ENCODE peak calls at places on chromosomes 7 and 10, in seven cellular contexts. I is astrocyte of the spinal cord; C is activated CD4-positive, alpha-beta T cell treated with anti-CD3 and anti-CD28 coated beads, Interleukin-2, amount 50 U/mL, for 24 hours; N is erythroblast; V is A172; Y is ovary; G is activated T-helper 1 cell treated with anti-CD3 and anti-CD28 coated beads, Interleukin-2, amount 50 U/mL, for 16 hours. X is an unnamed sample.

GRCh38 chr7:91263359-91264082 is 712 bp upstream of the FZD1 start:
- DNase-seq in N (peak), I (no peak), G (no peak), V (no peak), Y (peak), C (no peak), X (no peak)

GRCh38 chr7:12802070-12802469 is 114.6 kb downstream of the ARL4A start:
- DNase-seq in C (no peak), G (no peak), N (peak), Y (no peak), V (peak), I (no peak), X (no peak)

GRCh38 chr7:73612598-73613269 is 11.6 kb downstream of the MLXIPL start:
- DNase-seq in V (peak), I (peak), G (no peak), N (peak), C (no peak), Y (no peak), X (no peak)

GRCh38 chr7:77538186-77538907 is 1.3 kb downstream of the PTPN12 start:
- DNase-seq in V (peak), I (peak), Y (peak), N (peak), G (no peak), C (no peak), X (peak)

GRCh38 chr7:22718200-22718711 is 8.7 kb upstream of the IL6 start:
- DNase-seq in V (peak), N (no peak), C (no peak), G (no peak), I (peak), Y (no peak), X (no peak)

GRCh38 chr10:47152861-47153349 is 147.1 kb upstream of the GDF10 start:
- DNase-seq in G (no peak), C (no peak), N (no peak), Y (no peak), V (peak), I (no peak), X (no peak)

GRCh38 chr7:55030314-55030713 is 11.5 kb downstream of the EGFR start:
- DNase-seq in Y (no peak), N (no peak), I (no peak), G (no peak), V (no peak), C (no peak), X (no peak)

GRCh38 chr7:27779873-27780272 is 39.9 kb downstream of the TAX1BP1 start:
- DNase-seq in V (no peak), C (no peak), I (no peak), Y (no peak), G (no peak), N (no peak), X (no peak)

GRCh38 chr7:110856704-110857103 is 234.2 kb upstream of the LRRN3 start:
- DNase-seq in G (no peak), Y (no peak), V (no peak), I (peak), N (no peak), C (no peak), X (no peak)

GRCh38 chr10:118501171-118501570 is 94.3 kb downstream of the PRLHR start:
- DNase-seq in G (no peak), V (no peak), Y (no peak), N (no peak), C (no peak), I (no peak), X (no peak)

GRCh38 chr7:54960517-54960916 is 58.3 kb upstream of the EGFR start:
- DNase-seq in I (peak), C (no peak), V (peak), G (no peak), N (no peak), Y (no peak), X (no peak)

GRCh38 chr10:98331888-98332287 is 63.9 kb upstream of the LOXL4 start:
- DNase-seq in G (no peak), V (peak), C (no peak), N (peak), Y (no peak), I (no peak), X (no peak)

GRCh38 chr7:3065724-3066143 is 22.1 kb upstream of the CARD11 start:
- DNase-seq in Y (no peak), N (peak), I (peak), G (peak), C (peak), V (peak), X (no peak)

GRCh38 chr7:38506756-38507155 is 124.4 kb downstream of the AMPH start:
- DNase-seq in I (peak), G (no peak), V (peak), C (no peak), Y (no peak), N (no peak), X (no peak)

GRCh38 chr10:108901766-108902365 is 1021.4 kb downstream of the XPNPEP1 start:
- DNase-seq in I (no peak), V (no peak), G (no peak), Y (no peak), N (no peak), C (no peak), X (no peak)

GRCh38 chr7:90396420-90396819 is 6.8 kb upstream of the CLDN12 start:
- DNase-seq in N (no peak), G (no peak), Y (no peak), C (no peak), V (no peak), I (no peak), X (no peak)

GRCh38 chr10:127833804-127834203 is 58.9 kb downstream of the CLRN3 start:
- DNase-seq in Y (no peak), I (no peak), V (no peak), G (no peak), C (no peak), N (no peak), X (no peak)

GRCh38 chr10:99329238-99329890 is at the start of gene CNNM1:
- DNase-seq in C (peak), I (no peak), V (no peak), N (peak), Y (peak), G (no peak), X (peak)

GRCh38 chr10:86553213-86553612 is 31.6 kb upstream of the WAPL start:
- DNase-seq in Y (no peak), N (no peak), C (no peak), G (no peak), V (peak), I (no peak), X (no peak)

GRCh38 chr10:18567343-18567856 is 84.0 kb downstream of the NSUN6 start:
- DNase-seq in C (no peak), G (no peak), N (no peak), V (no peak), Y (no peak), I (no peak), X (no peak)

GRCh38 chr10:58701398-58702135 is 188.9 kb downstream of the BICC1 start:
- DNase-seq in G (no peak), V (no peak), C (no peak), I (peak), N (no peak), Y (no peak), X (no peak)

GRCh38 chr10:71213127-71213616 is 802 bp downstream of the UNC5B start:
- DNase-seq in C (no peak), Y (peak), V (peak), I (peak), N (no peak), G (no peak), X (no peak)

GRCh38 chr7:7641129-7641663 is 644 bp downstream of the UMAD1 start:
- DNase-seq in I (no peak), V (no peak), N (no peak), G (no peak), C (peak), Y (peak), X (no peak)

GRCh38 chr7:94061316-94061715 is 57.2 kb upstream of the BET1 start:
- DNase-seq in Y (no peak), N (no peak), V (no peak), G (no peak), C (no peak), I (no peak), X (no peak)

GRCh38 chr10:73812662-73813061 is 1.3 kb upstream of the NDST2 start:
- DNase-seq in N (no peak), G (no peak), Y (no peak), C (no peak), V (no peak), I (no peak), X (no peak)

GRCh38 chr7:157615852-157616251 is 279.0 kb downstream of the DNAJB6 start:
- DNase-seq in N (no peak), G (no peak), C (no peak), Y (no peak), V (no peak), I (no peak), X (no peak)

X was measured in mesothelial cell of epicardium.